ENCODE peak calls at places on chromosomes 1 and 21, in nine cellular contexts. One of them, this sample, is unnamed.

GRCh38 chr1:175158133-175158532 is 34.4 kb downstream of the KIAA0040 start:
- DNase-seq in AG09309: no peak
- DNase-seq in left ventricle myocardium inferior: no peak
- DNase-seq in tibial nerve: no peak
- DNase-seq in heart right ventricle: no peak
- DNase-seq in fibroblast of pulmonary artery: no peak
- DNase-seq in mammary epithelial cell: peak; percentile 66
- DNase-seq in AG10803: no peak
- DNase-seq in fibroblast of mammary gland: no peak
- DNase-seq in this sample: no peak

GRCh38 chr1:231931146-231931545 is 304.6 kb downstream of the DISC1 start:
- DNase-seq in AG09309: no peak
- DNase-seq in left ventricle myocardium inferior: no peak
- DNase-seq in tibial nerve: no peak
- DNase-seq in heart right ventricle: no peak
- DNase-seq in fibroblast of pulmonary artery: no peak
- DNase-seq in mammary epithelial cell: peak; percentile 98
- DNase-seq in AG10803: no peak
- DNase-seq in fibroblast of mammary gland: peak; percentile 78
- DNase-seq in this sample: no peak

GRCh38 chr1:18174016-18174415 is 66.4 kb downstream of the IGSF21 start:
- DNase-seq in AG09309: no peak
- DNase-seq in left ventricle myocardium inferior: no peak
- DNase-seq in tibial nerve: no peak
- DNase-seq in heart right ventricle: no peak
- DNase-seq in fibroblast of pulmonary artery: no peak
- DNase-seq in mammary epithelial cell: no peak
- DNase-seq in AG10803: no peak
- DNase-seq in fibroblast of mammary gland: no peak
- DNase-seq in this sample: no peak

GRCh38 chr1:208206092-208206698 is 38.0 kb downstream of the PLXNA2 start:
- DNase-seq in AG09309: no peak
- DNase-seq in left ventricle myocardium inferior: no peak
- DNase-seq in tibial nerve: no peak
- DNase-seq in heart right ventricle: no peak
- DNase-seq in fibroblast of pulmonary artery: no peak
- DNase-seq in mammary epithelial cell: no peak
- DNase-seq in AG10803: no peak
- DNase-seq in fibroblast of mammary gland: no peak
- DNase-seq in this sample: no peak

GRCh38 chr1:22662318-22662717 is 9.3 kb downstream of the C1QB start:
- DNase-seq in AG09309: no peak
- DNase-seq in left ventricle myocardium inferior: peak; percentile 33
- DNase-seq in tibial nerve: no peak
- DNase-seq in heart right ventricle: no peak
- DNase-seq in fibroblast of pulmonary artery: no peak
- DNase-seq in mammary epithelial cell: peak; percentile 2
- DNase-seq in AG10803: no peak
- DNase-seq in fibroblast of mammary gland: no peak
- DNase-seq in this sample: no peak

GRCh38 chr1:167517535-167518330 is 596 bp downstream of the CD247 start:
- DNase-seq in AG09309: no peak
- DNase-seq in left ventricle myocardium inferior: no peak
- DNase-seq in tibial nerve: no peak
- DNase-seq in heart right ventricle: no peak
- DNase-seq in fibroblast of pulmonary artery: no peak
- DNase-seq in mammary epithelial cell: no peak
- DNase-seq in AG10803: no peak
- DNase-seq in fibroblast of mammary gland: no peak
- DNase-seq in this sample: no peak

GRCh38 chr1:109201123-109201703 is 12.5 kb upstream of the SARS1 start:
- DNase-seq in AG09309: peak; percentile 73
- DNase-seq in left ventricle myocardium inferior: no peak
- DNase-seq in tibial nerve: no peak
- DNase-seq in heart right ventricle: no peak
- DNase-seq in fibroblast of pulmonary artery: peak; percentile 86
- DNase-seq in mammary epithelial cell: peak; percentile 93
- DNase-seq in AG10803: peak; percentile 83
- DNase-seq in fibroblast of mammary gland: peak; percentile 97
- DNase-seq in this sample: peak; percentile 65

GRCh38 chr1:220927442-220927841 is 48.2 kb downstream of the HLX start:
- DNase-seq in AG09309: no peak
- DNase-seq in left ventricle myocardium inferior: no peak
- DNase-seq in tibial nerve: no peak
- DNase-seq in heart right ventricle: no peak
- DNase-seq in fibroblast of pulmonary artery: no peak
- DNase-seq in mammary epithelial cell: no peak
- DNase-seq in AG10803: no peak
- DNase-seq in fibroblast of mammary gland: no peak
- DNase-seq in this sample: no peak

GRCh38 chr1:201861448-201861847 is 27.2 kb upstream of the SHISA4 start:
- DNase-seq in AG09309: no peak
- DNase-seq in left ventricle myocardium inferior: no peak
- DNase-seq in tibial nerve: no peak
- DNase-seq in heart right ventricle: no peak
- DNase-seq in fibroblast of pulmonary artery: no peak
- DNase-seq in mammary epithelial cell: no peak
- DNase-seq in AG10803: no peak
- DNase-seq in fibroblast of mammary gland: no peak
- DNase-seq in this sample: no peak

GRCh38 chr1:99781798-99782197 is 15.4 kb upstream of the FRRS1 start:
- DNase-seq in AG09309: no peak
- DNase-seq in left ventricle myocardium inferior: no peak
- DNase-seq in tibial nerve: no peak
- DNase-seq in heart right ventricle: peak; percentile 54
- DNase-seq in fibroblast of pulmonary artery: no peak
- DNase-seq in mammary epithelial cell: no peak
- DNase-seq in AG10803: no peak
- DNase-seq in fibroblast of mammary gland: no peak
- DNase-seq in this sample: no peak

GRCh38 chr21:38380391-38381137 is 117.7 kb downstream of the ERG start:
- DNase-seq in AG09309: no peak
- DNase-seq in left ventricle myocardium inferior: no peak
- DNase-seq in tibial nerve: no peak
- DNase-seq in heart right ventricle: no peak
- DNase-seq in fibroblast of pulmonary artery: peak; percentile 52
- DNase-seq in mammary epithelial cell: no peak
- DNase-seq in AG10803: no peak
- DNase-seq in fibroblast of mammary gland: peak; percentile 7
- DNase-seq in this sample: peak; percentile 22

GRCh38 chr1:203325418-203326091 is 20.2 kb downstream of the BTG2 start:
- DNase-seq in AG09309: no peak
- DNase-seq in left ventricle myocardium inferior: peak; percentile 83
- DNase-seq in tibial nerve: peak; percentile 57
- DNase-seq in heart right ventricle: peak; percentile 69
- DNase-seq in fibroblast of pulmonary artery: no peak
- DNase-seq in mammary epithelial cell: no peak
- DNase-seq in AG10803: no peak
- DNase-seq in fibroblast of mammary gland: no peak
- DNase-seq in this sample: no peak

GRCh38 chr21:35344582-35344981 is 295.5 kb upstream of the RUNX1 start:
- DNase-seq in AG09309: no peak
- DNase-seq in left ventricle myocardium inferior: no peak
- DNase-seq in tibial nerve: no peak
- DNase-seq in heart right ventricle: no peak
- DNase-seq in fibroblast of pulmonary artery: no peak
- DNase-seq in mammary epithelial cell: no peak
- DNase-seq in AG10803: no peak
- DNase-seq in fibroblast of mammary gland: no peak
- DNase-seq in this sample: no peak

DNA sequence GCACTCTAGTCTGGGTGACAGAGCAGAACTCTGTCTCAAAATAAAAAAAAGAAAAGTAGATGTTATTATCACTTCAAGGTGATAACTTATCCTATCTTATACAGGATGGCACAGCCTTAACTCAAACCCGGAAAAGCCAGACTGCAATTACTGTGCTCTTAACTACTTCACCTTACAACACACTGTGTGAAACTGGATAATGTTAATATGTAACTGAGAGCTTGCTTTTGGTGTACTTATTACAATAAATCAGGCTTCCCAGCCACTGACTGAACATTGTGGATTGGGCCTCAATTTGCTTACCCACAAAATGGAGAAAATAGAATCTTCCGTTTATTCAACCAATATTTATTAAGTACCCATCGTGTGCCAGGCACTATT is 1.4 kb downstream of the ORC1 start:
- DNase-seq in AG09309: no peak
- DNase-seq in left ventricle myocardium inferior: no peak
- DNase-seq in tibial nerve: no peak
- DNase-seq in heart right ventricle: no peak
- DNase-seq in fibroblast of pulmonary artery: no peak
- DNase-seq in mammary epithelial cell: no peak
- DNase-seq in AG10803: no peak
- DNase-seq in fibroblast of mammary gland: no peak
- DNase-seq in this sample: no peak
- H3K4me3 ChIP-seq in AG09309: no peak overlapping the region
- H3K4me3 ChIP-seq in left ventricle myocardium inferior: no peak overlapping the region
- H3K4me3 ChIP-seq in tibial nerve: no peak overlapping the region
- H3K4me3 ChIP-seq in heart right ventricle: no peak overlapping the region
- H3K4me3 ChIP-seq in fibroblast of pulmonary artery: no peak overlapping the region
- H3K4me3 ChIP-seq in mammary epithelial cell: peak overlapping the region; percentile 87
- H3K4me3 ChIP-seq in AG10803: peak overlapping the region; percentile 86
- H3K4me3 ChIP-seq in fibroblast of mammary gland: peak overlapping the region; percentile 98
- H3K4me3 ChIP-seq in this sample: no peak overlapping the region

DNA sequence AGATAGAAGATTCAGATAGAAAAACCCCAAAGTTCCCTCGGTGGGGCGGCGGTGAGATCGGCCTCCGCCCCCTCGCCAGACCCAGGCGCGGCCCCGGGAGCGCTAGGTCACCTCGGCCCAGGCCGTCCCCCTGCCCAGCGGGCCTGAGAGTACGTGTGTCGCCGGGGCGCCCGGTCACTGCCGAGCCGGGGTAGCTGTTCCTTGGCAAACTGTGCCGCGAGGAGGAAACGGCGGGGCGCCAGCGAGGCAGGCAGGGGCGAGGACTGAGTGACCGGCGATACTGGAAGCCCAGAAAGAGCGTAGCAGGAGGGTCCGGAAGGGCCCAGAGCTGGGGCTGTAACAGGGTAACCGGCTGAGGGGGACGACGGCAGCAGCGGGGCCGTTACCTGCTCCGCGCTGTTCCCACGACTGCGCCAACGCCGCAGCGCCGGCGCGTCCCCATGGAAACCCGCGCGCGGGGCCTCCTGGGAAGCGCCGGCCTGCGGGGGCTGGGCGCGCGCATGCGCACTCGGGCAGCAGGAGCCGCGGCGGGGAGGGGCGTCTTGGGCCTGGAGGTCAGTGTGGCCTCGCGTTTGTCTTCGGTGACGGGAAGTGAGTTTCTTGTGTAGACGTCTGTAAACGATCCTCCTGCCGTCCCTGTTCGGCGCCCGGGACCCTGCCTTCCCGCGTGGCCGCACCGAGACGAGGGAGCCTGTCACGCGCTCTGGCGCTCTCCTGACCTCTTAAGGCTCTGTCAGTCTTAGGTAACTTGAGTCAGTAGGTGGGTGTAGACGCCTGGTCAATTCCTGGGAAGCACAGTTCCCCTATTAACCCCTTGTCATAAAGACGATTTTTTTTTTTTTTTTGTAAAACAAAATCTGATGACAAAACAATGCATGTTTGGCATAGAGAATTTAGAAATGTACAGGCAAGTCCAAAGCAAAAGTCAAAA is at the start of gene LCA5L:
- DNase-seq in AG09309: no peak
- DNase-seq in left ventricle myocardium inferior: peak; percentile 94
- DNase-seq in tibial nerve: peak; percentile 66
- DNase-seq in heart right ventricle: peak; percentile 90
- DNase-seq in fibroblast of pulmonary artery: peak; percentile 92
- DNase-seq in mammary epithelial cell: peak; percentile 84
- DNase-seq in AG10803: peak; percentile 88
- DNase-seq in fibroblast of mammary gland: peak; percentile 84
- DNase-seq in this sample: peak; percentile 35
- TF ChIP-seq CTCF in AG09309: peak; percentile 29
- TF ChIP-seq CTCF in left ventricle myocardium inferior: no peak
- TF ChIP-seq CTCF in tibial nerve: peak; percentile 49
- TF ChIP-seq CTCF in heart right ventricle: no peak
- TF ChIP-seq CTCF in fibroblast of pulmonary artery: peak; percentile 15
- TF ChIP-seq CTCF in mammary epithelial cell: no peak
- TF ChIP-seq CTCF in AG10803: no peak
- TF ChIP-seq CTCF in fibroblast of mammary gland: no peak
- TF ChIP-seq CTCF in this sample: peak; percentile 33

GRCh38 chr1:111600886-111601386 is 18.7 kb upstream of the RAP1A start:
- DNase-seq in AG09309: no peak
- DNase-seq in left ventricle myocardium inferior: no peak
- DNase-seq in tibial nerve: no peak
- DNase-seq in heart right ventricle: no peak
- DNase-seq in fibroblast of pulmonary artery: no peak
- DNase-seq in mammary epithelial cell: no peak
- DNase-seq in AG10803: no peak
- DNase-seq in fibroblast of mammary gland: no peak
- DNase-seq in this sample: no peak
- H3K4me3 ChIP-seq in AG09309: no peak overlapping the region
- H3K4me3 ChIP-seq in left ventricle myocardium inferior: no peak overlapping the region
- H3K4me3 ChIP-seq in tibial nerve: no peak overlapping the region
- H3K4me3 ChIP-seq in heart right ventricle: no peak overlapping the region
- H3K4me3 ChIP-seq in fibroblast of pulmonary artery: no peak overlapping the region
- H3K4me3 ChIP-seq in mammary epithelial cell: no peak overlapping the region
- H3K4me3 ChIP-seq in AG10803: no peak overlapping the region
- H3K4me3 ChIP-seq in fibroblast of mammary gland: no peak overlapping the region
- H3K4me3 ChIP-seq in this sample: no peak overlapping the region

GRCh38 chr1:54995013-54995760 is 3.5 kb upstream of the BSND start:
- DNase-seq in AG09309: no peak
- DNase-seq in left ventricle myocardium inferior: no peak
- DNase-seq in tibial nerve: no peak
- DNase-seq in heart right ventricle: no peak
- DNase-seq in fibroblast of pulmonary artery: no peak
- DNase-seq in mammary epithelial cell: no peak
- DNase-seq in AG10803: no peak
- DNase-seq in fibroblast of mammary gland: no peak
- DNase-seq in this sample: no peak

GRCh38 chr1:54994355-54994990 is 4.3 kb upstream of the BSND start:
- DNase-seq in AG09309: no peak
- DNase-seq in left ventricle myocardium inferior: no peak
- DNase-seq in tibial nerve: no peak
- DNase-seq in heart right ventricle: no peak
- DNase-seq in fibroblast of pulmonary artery: no peak
- DNase-seq in mammary epithelial cell: no peak
- DNase-seq in AG10803: no peak
- DNase-seq in fibroblast of mammary gland: no peak
- DNase-seq in this sample: no peak

GRCh38 chr1:54990916-54991315 is 7.8 kb upstream of the BSND start:
- DNase-seq in AG09309: no peak
- DNase-seq in left ventricle myocardium inferior: no peak
- DNase-seq in tibial nerve: no peak
- DNase-seq in heart right ventricle: no peak
- DNase-seq in fibroblast of pulmonary artery: no peak
- DNase-seq in mammary epithelial cell: no peak
- DNase-seq in AG10803: no peak
- DNase-seq in fibroblast of mammary gland: no peak
- DNase-seq in this sample: no peak

GRCh38 chr1:54991939-54992338 is 6.8 kb upstream of the BSND start:
- DNase-seq in AG09309: no peak
- DNase-seq in left ventricle myocardium inferior: no peak
- DNase-seq in tibial nerve: no peak
- DNase-seq in heart right ventricle: no peak
- DNase-seq in fibroblast of pulmonary artery: no peak
- DNase-seq in mammary epithelial cell: no peak
- DNase-seq in AG10803: no peak
- DNase-seq in fibroblast of mammary gland: no peak
- DNase-seq in this sample: no peak

DNA sequence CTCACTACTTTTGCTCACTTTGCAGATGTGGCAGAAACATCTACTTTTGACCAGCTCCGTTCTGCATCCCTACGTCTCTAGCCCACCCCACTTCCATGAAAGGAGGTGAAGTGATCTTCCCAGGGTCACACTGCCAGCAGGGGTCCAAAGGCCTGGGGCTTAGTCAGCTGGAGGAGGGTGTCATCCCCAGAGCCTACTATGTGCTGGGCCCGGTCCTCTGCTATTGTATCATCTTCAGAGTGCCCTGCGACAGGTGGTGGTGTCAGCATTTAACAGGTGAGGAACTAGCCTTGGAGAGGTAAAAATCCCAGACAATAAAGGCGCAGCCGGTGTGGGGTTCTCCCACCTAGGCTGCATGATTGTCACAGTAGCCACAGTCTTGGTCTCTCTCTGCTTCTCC is 5.6 kb upstream of the BSND start:
- DNase-seq in AG09309: no peak
- DNase-seq in left ventricle myocardium inferior: no peak
- DNase-seq in tibial nerve: no peak
- DNase-seq in heart right ventricle: no peak
- DNase-seq in fibroblast of pulmonary artery: no peak
- DNase-seq in mammary epithelial cell: no peak
- DNase-seq in AG10803: no peak
- DNase-seq in fibroblast of mammary gland: no peak
- DNase-seq in this sample: no peak
- TF ChIP-seq CTCF in AG09309: no peak
- TF ChIP-seq CTCF in left ventricle myocardium inferior: no peak
- TF ChIP-seq CTCF in tibial nerve: no peak
- TF ChIP-seq CTCF in heart right ventricle: no peak
- TF ChIP-seq CTCF in fibroblast of pulmonary artery: no peak
- TF ChIP-seq CTCF in mammary epithelial cell: no peak
- TF ChIP-seq CTCF in AG10803: no peak
- TF ChIP-seq CTCF in fibroblast of mammary gland: no peak
- TF ChIP-seq CTCF in this sample: no peak